ENCODE peak calls at places on chromosomes 7 and 10, in eight cellular contexts. One of them, this sample, is unnamed.
A peak's percentile ranks its signal among the peaks of the same experiment; 100 is the strongest.

GRCh38 chr10:34723746-34724145 is 91.3 kb downstream of the PARD3 start:
- DNase-seq in midbrain: peak; percentile 26
- DNase-seq in MCF 10A: peak; percentile 69
- DNase-seq in posterior vena cava: no peak
- DNase-seq in stimulated activated CD8-positive, alpha-beta memory T cell treated with anti-CD3 and anti-CD28 coated beads, Interleukin-15, amount 100 ng/mL, for 24 hours: no peak
- DNase-seq in GM19239: no peak
- DNase-seq in choroid plexus epithelial cell: peak; percentile 92
- DNase-seq in fibroblast of gingiva: peak; percentile 68
- DNase-seq in this sample: no peak

GRCh38 chr7:19677201-19677600 is 31.6 kb downstream of the POLR1F start:
- DNase-seq in midbrain: no peak
- DNase-seq in MCF 10A: no peak
- DNase-seq in posterior vena cava: no peak
- DNase-seq in stimulated activated CD8-positive, alpha-beta memory T cell treated with anti-CD3 and anti-CD28 coated beads, Interleukin-15, amount 100 ng/mL, for 24 hours: no peak
- DNase-seq in GM19239: no peak
- DNase-seq in choroid plexus epithelial cell: peak; percentile 67
- DNase-seq in fibroblast of gingiva: no peak
- DNase-seq in this sample: no peak

GRCh38 chr7:107147464-107148214 is 21.2 kb upstream of the HBP1 start:
- DNase-seq in midbrain: peak; percentile 55
- DNase-seq in MCF 10A: peak; percentile 62
- DNase-seq in posterior vena cava: no peak
- DNase-seq in stimulated activated CD8-positive, alpha-beta memory T cell treated with anti-CD3 and anti-CD28 coated beads, Interleukin-15, amount 100 ng/mL, for 24 hours: no peak
- DNase-seq in GM19239: no peak
- DNase-seq in choroid plexus epithelial cell: peak; percentile 65
- DNase-seq in fibroblast of gingiva: peak; percentile 21
- DNase-seq in this sample: peak; percentile 26

GRCh38 chr10:99788598-99789259 is 6.3 kb downstream of the ABCC2 start:
- DNase-seq in midbrain: no peak
- DNase-seq in MCF 10A: peak; percentile 98
- DNase-seq in posterior vena cava: no peak
- DNase-seq in stimulated activated CD8-positive, alpha-beta memory T cell treated with anti-CD3 and anti-CD28 coated beads, Interleukin-15, amount 100 ng/mL, for 24 hours: no peak
- DNase-seq in GM19239: no peak
- DNase-seq in choroid plexus epithelial cell: peak; percentile 50
- DNase-seq in fibroblast of gingiva: peak; percentile 98
- DNase-seq in this sample: peak; percentile 4

GRCh38 chr7:68166525-68166924 is 1169.9 kb downstream of the TYW1 start:
- DNase-seq in midbrain: no peak
- DNase-seq in MCF 10A: no peak
- DNase-seq in posterior vena cava: no peak
- DNase-seq in stimulated activated CD8-positive, alpha-beta memory T cell treated with anti-CD3 and anti-CD28 coated beads, Interleukin-15, amount 100 ng/mL, for 24 hours: no peak
- DNase-seq in GM19239: no peak
- DNase-seq in choroid plexus epithelial cell: no peak
- DNase-seq in fibroblast of gingiva: no peak
- DNase-seq in this sample: no peak

GRCh38 chr7:49775065-49775948 is 1.9 kb downstream of the VWC2 start:
- DNase-seq in midbrain: no peak
- DNase-seq in MCF 10A: no peak
- DNase-seq in posterior vena cava: no peak
- DNase-seq in stimulated activated CD8-positive, alpha-beta memory T cell treated with anti-CD3 and anti-CD28 coated beads, Interleukin-15, amount 100 ng/mL, for 24 hours: no peak
- DNase-seq in GM19239: no peak
- DNase-seq in choroid plexus epithelial cell: no peak
- DNase-seq in fibroblast of gingiva: no peak
- DNase-seq in this sample: no peak

GRCh38 chr7:44194069-44194468 is 4.8 kb upstream of the GCK start:
- DNase-seq in midbrain: no peak
- DNase-seq in MCF 10A: peak; percentile 68
- DNase-seq in posterior vena cava: no peak
- DNase-seq in stimulated activated CD8-positive, alpha-beta memory T cell treated with anti-CD3 and anti-CD28 coated beads, Interleukin-15, amount 100 ng/mL, for 24 hours: no peak
- DNase-seq in GM19239: no peak
- DNase-seq in choroid plexus epithelial cell: peak; percentile 26
- DNase-seq in fibroblast of gingiva: no peak
- DNase-seq in this sample: peak; percentile 43

GRCh38 chr10:127576751-127577161 is 27.6 kb downstream of the NPS start:
- DNase-seq in midbrain: peak; percentile 17
- DNase-seq in MCF 10A: no peak
- DNase-seq in posterior vena cava: no peak
- DNase-seq in stimulated activated CD8-positive, alpha-beta memory T cell treated with anti-CD3 and anti-CD28 coated beads, Interleukin-15, amount 100 ng/mL, for 24 hours: no peak
- DNase-seq in GM19239: no peak
- DNase-seq in choroid plexus epithelial cell: peak; percentile 27
- DNase-seq in fibroblast of gingiva: no peak
- DNase-seq in this sample: no peak

GRCh38 chr10:22369433-22370072 is 24.3 kb downstream of the SPAG6 start:
- DNase-seq in midbrain: no peak
- DNase-seq in MCF 10A: peak; percentile 66
- DNase-seq in posterior vena cava: no peak
- DNase-seq in stimulated activated CD8-positive, alpha-beta memory T cell treated with anti-CD3 and anti-CD28 coated beads, Interleukin-15, amount 100 ng/mL, for 24 hours: no peak
- DNase-seq in GM19239: no peak
- DNase-seq in choroid plexus epithelial cell: peak; percentile 46
- DNase-seq in fibroblast of gingiva: no peak
- DNase-seq in this sample: peak; percentile 19

GRCh38 chr10:133611079-133611478 is 15.5 kb downstream of the FRG2B start:
- DNase-seq in midbrain: no peak
- DNase-seq in MCF 10A: no peak
- DNase-seq in posterior vena cava: no peak
- DNase-seq in stimulated activated CD8-positive, alpha-beta memory T cell treated with anti-CD3 and anti-CD28 coated beads, Interleukin-15, amount 100 ng/mL, for 24 hours: no peak
- DNase-seq in GM19239: no peak
- DNase-seq in choroid plexus epithelial cell: no peak
- DNase-seq in fibroblast of gingiva: no peak
- DNase-seq in this sample: no peak

GRCh38 chr10:126021833-126022500 is 125.6 kb downstream of the FANK1 start:
- DNase-seq in midbrain: no peak
- DNase-seq in MCF 10A: peak; percentile 6
- DNase-seq in posterior vena cava: no peak
- DNase-seq in stimulated activated CD8-positive, alpha-beta memory T cell treated with anti-CD3 and anti-CD28 coated beads, Interleukin-15, amount 100 ng/mL, for 24 hours: no peak
- DNase-seq in GM19239: no peak
- DNase-seq in choroid plexus epithelial cell: no peak
- DNase-seq in fibroblast of gingiva: no peak
- DNase-seq in this sample: no peak

GRCh38 chr10:29256531-29256930 is 32.3 kb upstream of the LYZL1 start:
- DNase-seq in midbrain: no peak
- DNase-seq in MCF 10A: no peak
- DNase-seq in posterior vena cava: no peak
- DNase-seq in stimulated activated CD8-positive, alpha-beta memory T cell treated with anti-CD3 and anti-CD28 coated beads, Interleukin-15, amount 100 ng/mL, for 24 hours: no peak
- DNase-seq in GM19239: no peak
- DNase-seq in choroid plexus epithelial cell: peak; percentile 47
- DNase-seq in fibroblast of gingiva: no peak
- DNase-seq in this sample: no peak

GRCh38 chr7:6015917-6016652 is 7.0 kb downstream of the AIMP2 start:
- DNase-seq in midbrain: peak; percentile 8
- DNase-seq in MCF 10A: peak; percentile 60
- DNase-seq in posterior vena cava: peak; percentile 92
- DNase-seq in stimulated activated CD8-positive, alpha-beta memory T cell treated with anti-CD3 and anti-CD28 coated beads, Interleukin-15, amount 100 ng/mL, for 24 hours: no peak
- DNase-seq in GM19239: no peak
- DNase-seq in choroid plexus epithelial cell: peak; percentile 98
- DNase-seq in fibroblast of gingiva: peak; percentile 100
- DNase-seq in this sample: peak; percentile 23

GRCh38 chr10:28503114-28503513 is 29.8 kb upstream of the WAC start:
- DNase-seq in midbrain: no peak
- DNase-seq in MCF 10A: peak; percentile 88
- DNase-seq in posterior vena cava: no peak
- DNase-seq in stimulated activated CD8-positive, alpha-beta memory T cell treated with anti-CD3 and anti-CD28 coated beads, Interleukin-15, amount 100 ng/mL, for 24 hours: no peak
- DNase-seq in GM19239: no peak
- DNase-seq in choroid plexus epithelial cell: peak; percentile 46
- DNase-seq in fibroblast of gingiva: no peak
- DNase-seq in this sample: peak; percentile 20

GRCh38 chr10:44593952-44594351 is 209.1 kb upstream of the CXCL12 start:
- DNase-seq in midbrain: no peak
- DNase-seq in MCF 10A: no peak
- DNase-seq in posterior vena cava: no peak
- DNase-seq in stimulated activated CD8-positive, alpha-beta memory T cell treated with anti-CD3 and anti-CD28 coated beads, Interleukin-15, amount 100 ng/mL, for 24 hours: no peak
- DNase-seq in GM19239: no peak
- DNase-seq in choroid plexus epithelial cell: no peak
- DNase-seq in fibroblast of gingiva: no peak
- DNase-seq in this sample: no peak

GRCh38 chr10:97138777-97139317 is 46.9 kb downstream of the SLIT1 start:
- DNase-seq in midbrain: no peak
- DNase-seq in MCF 10A: no peak
- DNase-seq in posterior vena cava: no peak
- DNase-seq in stimulated activated CD8-positive, alpha-beta memory T cell treated with anti-CD3 and anti-CD28 coated beads, Interleukin-15, amount 100 ng/mL, for 24 hours: no peak
- DNase-seq in GM19239: no peak
- DNase-seq in choroid plexus epithelial cell: no peak
- DNase-seq in fibroblast of gingiva: no peak
- DNase-seq in this sample: no peak

GRCh38 chr10:72688208-72688651 is 3.7 kb upstream of the MCU start:
- DNase-seq in midbrain: no peak
- DNase-seq in MCF 10A: peak; percentile 62
- DNase-seq in posterior vena cava: no peak
- DNase-seq in stimulated activated CD8-positive, alpha-beta memory T cell treated with anti-CD3 and anti-CD28 coated beads, Interleukin-15, amount 100 ng/mL, for 24 hours: no peak
- DNase-seq in GM19239: no peak
- DNase-seq in choroid plexus epithelial cell: peak; percentile 91
- DNase-seq in fibroblast of gingiva: peak; percentile 72
- DNase-seq in this sample: peak; percentile 79

GRCh38 chr10:129404091-129404490 is 63.0 kb upstream of the MGMT start:
- DNase-seq in midbrain: no peak
- DNase-seq in MCF 10A: no peak
- DNase-seq in posterior vena cava: no peak
- DNase-seq in stimulated activated CD8-positive, alpha-beta memory T cell treated with anti-CD3 and anti-CD28 coated beads, Interleukin-15, amount 100 ng/mL, for 24 hours: no peak
- DNase-seq in GM19239: no peak
- DNase-seq in choroid plexus epithelial cell: no peak
- DNase-seq in fibroblast of gingiva: no peak
- DNase-seq in this sample: no peak

GRCh38 chr10:80498833-80499671 is 38.6 kb upstream of the SH2D4B start:
- DNase-seq in midbrain: peak; percentile 40
- DNase-seq in MCF 10A: peak; percentile 99
- DNase-seq in posterior vena cava: peak; percentile 98
- DNase-seq in stimulated activated CD8-positive, alpha-beta memory T cell treated with anti-CD3 and anti-CD28 coated beads, Interleukin-15, amount 100 ng/mL, for 24 hours: no peak
- DNase-seq in GM19239: no peak
- DNase-seq in choroid plexus epithelial cell: peak; percentile 98
- DNase-seq in fibroblast of gingiva: peak; percentile 99
- DNase-seq in this sample: peak; percentile 76

This sample was measured in foreskin keratinocyte.